ENCODE peak calls at places on chromosomes 4 and X, in seven cellular contexts. One of them, this sample, is unnamed.

GRCh38 chr4:147479817-147480216 is 1.1 kb upstream of the EDNRA start:
- DNase-seq in astrocyte of the spinal cord: peak; percentile 82
- DNase-seq in CD4-positive, alpha-beta T cell: no peak
- DNase-seq in type B pancreatic cell: no peak
- DNase-seq in fibroblast of the aortic adventitia: peak; percentile 98
- DNase-seq in hepatocyte: no peak
- DNase-seq in nephron progenitor cell: no peak
- DNase-seq in this sample: no peak

GRCh38 chr4:144689125-144689524 is 43.2 kb downstream of the HHIP start:
- DNase-seq in astrocyte of the spinal cord: no peak
- DNase-seq in CD4-positive, alpha-beta T cell: no peak
- DNase-seq in type B pancreatic cell: no peak
- DNase-seq in fibroblast of the aortic adventitia: no peak
- DNase-seq in hepatocyte: no peak
- DNase-seq in nephron progenitor cell: no peak
- DNase-seq in this sample: no peak

GRCh38 chr4:82638479-82638878 is 76.7 kb upstream of the TMEM150C start:
- DNase-seq in astrocyte of the spinal cord: no peak
- DNase-seq in CD4-positive, alpha-beta T cell: no peak
- DNase-seq in type B pancreatic cell: no peak
- DNase-seq in fibroblast of the aortic adventitia: no peak
- DNase-seq in hepatocyte: no peak
- DNase-seq in nephron progenitor cell: no peak
- DNase-seq in this sample: no peak

GRCh38 chrX:12978205-12979010 is 3.5 kb downstream of the TMSB4X start:
- DNase-seq in astrocyte of the spinal cord: peak; percentile 82
- DNase-seq in CD4-positive, alpha-beta T cell: peak; percentile 83
- DNase-seq in type B pancreatic cell: no peak
- DNase-seq in fibroblast of the aortic adventitia: peak; percentile 84
- DNase-seq in hepatocyte: peak; percentile 75
- DNase-seq in nephron progenitor cell: peak; percentile 23
- DNase-seq in this sample: no peak

GRCh38 chr4:109079731-109080130 is 222.7 kb downstream of the COL25A1 start:
- DNase-seq in astrocyte of the spinal cord: peak; percentile 33
- DNase-seq in CD4-positive, alpha-beta T cell: no peak
- DNase-seq in type B pancreatic cell: no peak
- DNase-seq in fibroblast of the aortic adventitia: no peak
- DNase-seq in hepatocyte: no peak
- DNase-seq in nephron progenitor cell: no peak
- DNase-seq in this sample: no peak

GRCh38 chrX:44314259-44314734 is 29.2 kb downstream of the EFHC2 start:
- DNase-seq in astrocyte of the spinal cord: peak; percentile 37
- DNase-seq in CD4-positive, alpha-beta T cell: no peak
- DNase-seq in type B pancreatic cell: no peak
- DNase-seq in fibroblast of the aortic adventitia: peak; percentile 67
- DNase-seq in hepatocyte: peak; percentile 33
- DNase-seq in nephron progenitor cell: no peak
- DNase-seq in this sample: no peak

GRCh38 chr4:176142253-176142652 is 53.1 kb downstream of the SPATA4 start:
- DNase-seq in astrocyte of the spinal cord: no peak
- DNase-seq in CD4-positive, alpha-beta T cell: no peak
- DNase-seq in type B pancreatic cell: no peak
- DNase-seq in fibroblast of the aortic adventitia: no peak
- DNase-seq in hepatocyte: no peak
- DNase-seq in nephron progenitor cell: no peak
- DNase-seq in this sample: no peak

GRCh38 chrX:135649561-135649960 is 63.9 kb upstream of the CT45A1 start:
- DNase-seq in astrocyte of the spinal cord: no peak
- DNase-seq in CD4-positive, alpha-beta T cell: no peak
- DNase-seq in type B pancreatic cell: no peak
- DNase-seq in fibroblast of the aortic adventitia: no peak
- DNase-seq in hepatocyte: no peak
- DNase-seq in nephron progenitor cell: no peak
- DNase-seq in this sample: no peak

GRCh38 chrX:109632906-109633504 is 8.0 kb upstream of the KCNE5 start:
- DNase-seq in astrocyte of the spinal cord: no peak
- DNase-seq in CD4-positive, alpha-beta T cell: no peak
- DNase-seq in type B pancreatic cell: no peak
- DNase-seq in fibroblast of the aortic adventitia: peak; percentile 52
- DNase-seq in hepatocyte: peak; percentile 30
- DNase-seq in nephron progenitor cell: peak; percentile 40
- DNase-seq in this sample: peak; percentile 18

GRCh38 chrX:111338095-111338698 is 67.9 kb upstream of the CAPN6 start:
- DNase-seq in astrocyte of the spinal cord: no peak
- DNase-seq in CD4-positive, alpha-beta T cell: no peak
- DNase-seq in type B pancreatic cell: no peak
- DNase-seq in fibroblast of the aortic adventitia: no peak
- DNase-seq in hepatocyte: no peak
- DNase-seq in nephron progenitor cell: no peak
- DNase-seq in this sample: no peak

GRCh38 chr4:28062562-28062961 is 1201.9 kb downstream of the STIM2 start:
- DNase-seq in astrocyte of the spinal cord: no peak
- DNase-seq in CD4-positive, alpha-beta T cell: no peak
- DNase-seq in type B pancreatic cell: no peak
- DNase-seq in fibroblast of the aortic adventitia: no peak
- DNase-seq in hepatocyte: no peak
- DNase-seq in nephron progenitor cell: no peak
- DNase-seq in this sample: no peak

GRCh38 chrX:16586371-16587112 is 63.4 kb upstream of the S100G start:
- DNase-seq in astrocyte of the spinal cord: no peak
- DNase-seq in CD4-positive, alpha-beta T cell: no peak
- DNase-seq in type B pancreatic cell: no peak
- DNase-seq in fibroblast of the aortic adventitia: no peak
- DNase-seq in hepatocyte: no peak
- DNase-seq in nephron progenitor cell: no peak
- DNase-seq in this sample: no peak

GRCh38 chrX:9355739-9356138 is 109.1 kb upstream of the TBL1X start:
- DNase-seq in astrocyte of the spinal cord: no peak
- DNase-seq in CD4-positive, alpha-beta T cell: no peak
- DNase-seq in type B pancreatic cell: no peak
- DNase-seq in fibroblast of the aortic adventitia: no peak
- DNase-seq in hepatocyte: no peak
- DNase-seq in nephron progenitor cell: no peak
- DNase-seq in this sample: no peak

GRCh38 chrX:63424063-63424462 is 72.9 kb upstream of the SPIN4 start:
- DNase-seq in astrocyte of the spinal cord: no peak
- DNase-seq in CD4-positive, alpha-beta T cell: no peak
- DNase-seq in type B pancreatic cell: no peak
- DNase-seq in fibroblast of the aortic adventitia: no peak
- DNase-seq in hepatocyte: no peak
- DNase-seq in nephron progenitor cell: no peak
- DNase-seq in this sample: no peak

GRCh38 chr4:98720871-98721480 is 62.6 kb upstream of the TSPAN5 start:
- DNase-seq in astrocyte of the spinal cord: peak; percentile 18
- DNase-seq in CD4-positive, alpha-beta T cell: no peak
- DNase-seq in type B pancreatic cell: no peak
- DNase-seq in fibroblast of the aortic adventitia: no peak
- DNase-seq in hepatocyte: no peak
- DNase-seq in nephron progenitor cell: no peak
- DNase-seq in this sample: no peak

GRCh38 chr4:1015179-1015578 is 3.8 kb downstream of the FGFRL1 start:
- DNase-seq in astrocyte of the spinal cord: no peak
- DNase-seq in CD4-positive, alpha-beta T cell: no peak
- DNase-seq in type B pancreatic cell: no peak
- DNase-seq in fibroblast of the aortic adventitia: no peak
- DNase-seq in hepatocyte: no peak
- DNase-seq in nephron progenitor cell: peak; percentile 38
- DNase-seq in this sample: no peak

GRCh38 chr4:2437475-2438215 is 18.9 kb downstream of the CFAP99 start:
- DNase-seq in astrocyte of the spinal cord: no peak
- DNase-seq in CD4-positive, alpha-beta T cell: no peak
- DNase-seq in type B pancreatic cell: no peak
- DNase-seq in fibroblast of the aortic adventitia: no peak
- DNase-seq in hepatocyte: no peak
- DNase-seq in nephron progenitor cell: no peak
- DNase-seq in this sample: no peak

GRCh38 chrX:13761606-13762005 is 27.1 kb downstream of the OFD1 start:
- DNase-seq in astrocyte of the spinal cord: no peak
- DNase-seq in CD4-positive, alpha-beta T cell: no peak
- DNase-seq in type B pancreatic cell: no peak
- DNase-seq in fibroblast of the aortic adventitia: peak; percentile 14
- DNase-seq in hepatocyte: peak; percentile 10
- DNase-seq in nephron progenitor cell: no peak
- DNase-seq in this sample: no peak

GRCh38 chrX:22164770-22165388 is 107.8 kb upstream of the CBLL2 start:
- DNase-seq in astrocyte of the spinal cord: peak; percentile 21
- DNase-seq in CD4-positive, alpha-beta T cell: no peak
- DNase-seq in type B pancreatic cell: no peak
- DNase-seq in fibroblast of the aortic adventitia: peak; percentile 28
- DNase-seq in hepatocyte: no peak
- DNase-seq in nephron progenitor cell: no peak
- DNase-seq in this sample: no peak

GRCh38 chrX:78123190-78123589 is 16.3 kb downstream of the TAF9B start:
- DNase-seq in astrocyte of the spinal cord: peak; percentile 49
- DNase-seq in CD4-positive, alpha-beta T cell: no peak
- DNase-seq in type B pancreatic cell: no peak
- DNase-seq in fibroblast of the aortic adventitia: peak; percentile 47
- DNase-seq in hepatocyte: no peak
- DNase-seq in nephron progenitor cell: no peak
- DNase-seq in this sample: no peak

GRCh38 chr4:139208404-139208945 is 31.5 kb upstream of the ELF2 start:
- DNase-seq in astrocyte of the spinal cord: peak; percentile 61
- DNase-seq in CD4-positive, alpha-beta T cell: no peak
- DNase-seq in type B pancreatic cell: no peak
- DNase-seq in fibroblast of the aortic adventitia: peak; percentile 63
- DNase-seq in hepatocyte: no peak
- DNase-seq in nephron progenitor cell: no peak
- DNase-seq in this sample: no peak

GRCh38 chr4:6332669-6333050 is 63.0 kb downstream of the WFS1 start:
- DNase-seq in astrocyte of the spinal cord: no peak
- DNase-seq in CD4-positive, alpha-beta T cell: no peak
- DNase-seq in type B pancreatic cell: no peak
- DNase-seq in fibroblast of the aortic adventitia: no peak
- DNase-seq in hepatocyte: no peak
- DNase-seq in nephron progenitor cell: no peak
- DNase-seq in this sample: no peak

GRCh38 chr4:6331468-6331867 is 61.8 kb downstream of the WFS1 start:
- DNase-seq in astrocyte of the spinal cord: no peak
- DNase-seq in CD4-positive, alpha-beta T cell: no peak
- DNase-seq in type B pancreatic cell: no peak
- DNase-seq in fibroblast of the aortic adventitia: no peak
- DNase-seq in hepatocyte: no peak
- DNase-seq in nephron progenitor cell: no peak
- DNase-seq in this sample: no peak

GRCh38 chr4:6331018-6331417 is 61.4 kb downstream of the WFS1 start:
- DNase-seq in astrocyte of the spinal cord: no peak
- DNase-seq in CD4-positive, alpha-beta T cell: no peak
- DNase-seq in type B pancreatic cell: no peak
- DNase-seq in fibroblast of the aortic adventitia: peak; percentile 6
- DNase-seq in hepatocyte: peak; percentile 28
- DNase-seq in nephron progenitor cell: no peak
- DNase-seq in this sample: no peak

GRCh38 chr4:6333301-6334202 is 63.9 kb downstream of the WFS1 start:
- DNase-seq in astrocyte of the spinal cord: no peak
- DNase-seq in CD4-positive, alpha-beta T cell: no peak
- DNase-seq in type B pancreatic cell: no peak
- DNase-seq in fibroblast of the aortic adventitia: peak; percentile 10
- DNase-seq in hepatocyte: no peak
- DNase-seq in nephron progenitor cell: no peak
- DNase-seq in this sample: no peak

GRCh38 chr4:6332042-6332668 is 62.5 kb downstream of the WFS1 start:
- DNase-seq in astrocyte of the spinal cord: no peak
- DNase-seq in CD4-positive, alpha-beta T cell: no peak
- DNase-seq in type B pancreatic cell: no peak
- DNase-seq in fibroblast of the aortic adventitia: peak; percentile 24
- DNase-seq in hepatocyte: no peak
- DNase-seq in nephron progenitor cell: peak; percentile 72
- DNase-seq in this sample: peak; percentile 48
- TF ChIP-seq CTCF in astrocyte of the spinal cord: peak; percentile 78
- TF ChIP-seq CTCF in CD4-positive, alpha-beta T cell: peak; percentile 57
- TF ChIP-seq CTCF in type B pancreatic cell: peak; percentile 85
- TF ChIP-seq CTCF in fibroblast of the aortic adventitia: peak; percentile 79
- TF ChIP-seq CTCF in hepatocyte: peak; percentile 64
- TF ChIP-seq CTCF in nephron progenitor cell: peak; percentile 76
- TF ChIP-seq CTCF in this sample: peak; percentile 76

GRCh38 chr4:154082760-154083530 is 294.1 kb upstream of the SFRP2 start:
- DNase-seq in astrocyte of the spinal cord: no peak
- DNase-seq in CD4-positive, alpha-beta T cell: no peak
- DNase-seq in type B pancreatic cell: no peak
- DNase-seq in fibroblast of the aortic adventitia: no peak
- DNase-seq in hepatocyte: peak; percentile 7
- DNase-seq in nephron progenitor cell: no peak
- DNase-seq in this sample: no peak
- TF ChIP-seq CTCF in astrocyte of the spinal cord: peak; percentile 26
- TF ChIP-seq CTCF in CD4-positive, alpha-beta T cell: no peak
- TF ChIP-seq CTCF in type B pancreatic cell: peak; percentile 69
- TF ChIP-seq CTCF in fibroblast of the aortic adventitia: peak; percentile 25
- TF ChIP-seq CTCF in hepatocyte: peak; percentile 21
- TF ChIP-seq CTCF in nephron progenitor cell: peak; percentile 33
- TF ChIP-seq CTCF in this sample: peak; percentile 51

DNA sequence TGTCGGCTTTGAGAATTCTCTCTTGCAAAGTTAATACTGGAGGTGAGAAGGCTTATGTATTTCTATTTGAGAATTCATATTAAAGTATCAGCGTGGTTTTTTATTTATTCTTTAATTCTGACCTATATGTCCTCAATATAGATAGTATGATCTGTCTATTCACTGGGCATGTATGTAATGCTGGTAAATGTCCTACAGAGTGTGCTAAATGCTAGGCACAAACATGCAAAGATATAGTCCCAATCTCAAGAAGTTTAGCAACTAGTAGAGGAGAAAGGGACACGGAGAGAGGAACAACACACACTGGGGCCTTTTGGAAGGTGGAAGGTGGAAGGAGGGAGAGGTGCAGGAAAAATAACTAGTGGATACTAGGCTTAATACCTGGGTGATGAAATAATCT is 11.0 kb upstream of the BMPR1B start:
- DNase-seq in astrocyte of the spinal cord: no peak
- DNase-seq in CD4-positive, alpha-beta T cell: no peak
- DNase-seq in type B pancreatic cell: no peak
- DNase-seq in fibroblast of the aortic adventitia: no peak
- DNase-seq in hepatocyte: no peak
- DNase-seq in nephron progenitor cell: no peak
- DNase-seq in this sample: no peak
- TF ChIP-seq CTCF in astrocyte of the spinal cord: no peak
- TF ChIP-seq CTCF in CD4-positive, alpha-beta T cell: no peak
- TF ChIP-seq CTCF in type B pancreatic cell: no peak
- TF ChIP-seq CTCF in fibroblast of the aortic adventitia: peak; percentile 9
- TF ChIP-seq CTCF in hepatocyte: no peak
- TF ChIP-seq CTCF in nephron progenitor cell: no peak
- TF ChIP-seq CTCF in this sample: no peak

DNA sequence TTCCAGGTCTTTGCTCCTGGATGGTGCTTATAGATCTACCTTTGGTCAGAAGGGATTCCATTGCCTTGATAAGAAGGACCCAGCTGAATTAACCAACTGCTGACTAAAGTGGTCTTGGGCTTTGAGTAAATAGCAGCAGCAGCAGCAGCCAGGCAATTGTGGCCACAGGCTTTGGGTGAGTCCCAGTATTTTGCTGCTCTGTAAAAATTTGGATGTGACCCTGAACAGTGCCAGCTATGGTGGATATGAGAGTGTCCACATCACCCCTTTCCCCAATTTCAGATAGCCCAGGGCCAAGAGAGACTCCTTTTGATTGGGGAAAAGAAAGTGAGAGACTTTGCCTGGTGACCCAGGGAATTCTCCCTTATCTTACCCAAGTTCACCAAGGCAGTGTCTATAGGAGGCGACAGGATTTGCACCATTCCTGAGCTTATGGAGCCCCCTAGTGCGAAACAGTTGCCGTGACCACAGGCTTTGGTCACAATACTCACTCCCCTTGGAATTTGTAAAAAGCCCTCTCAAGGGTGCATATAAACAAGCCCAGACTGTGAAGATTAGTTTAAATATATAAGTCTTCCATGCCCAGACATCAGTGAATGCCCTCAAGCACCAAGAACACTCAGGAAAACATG is 518.0 kb downstream of the TMA16 start:
- DNase-seq in astrocyte of the spinal cord: peak; percentile 33
- DNase-seq in CD4-positive, alpha-beta T cell: peak; percentile 19
- DNase-seq in type B pancreatic cell: no peak
- DNase-seq in fibroblast of the aortic adventitia: no peak
- DNase-seq in hepatocyte: peak; percentile 59
- DNase-seq in nephron progenitor cell: peak; percentile 59
- DNase-seq in this sample: peak; percentile 41
- TF ChIP-seq CTCF in astrocyte of the spinal cord: peak; percentile 65
- TF ChIP-seq CTCF in CD4-positive, alpha-beta T cell: peak; percentile 62
- TF ChIP-seq CTCF in type B pancreatic cell: peak; percentile 83
- TF ChIP-seq CTCF in fibroblast of the aortic adventitia: no peak
- TF ChIP-seq CTCF in hepatocyte: peak; percentile 66
- TF ChIP-seq CTCF in nephron progenitor cell: peak; percentile 75
- TF ChIP-seq CTCF in this sample: peak; percentile 91

This sample was measured in progenitor cell of endocrine pancreas.